ENCODE peak calls at places on chromosomes 16 and 17, in nine cellular contexts. D, Q, M, K, P, V, F, W and X are unnamed samples.

GRCh38 chr16:25013751-25014499 is 1.2 kb downstream of the ARHGAP17 start:
- DNase-seq in D (no peak), Q (no peak), M (no peak), K (no peak), P (no peak), V (no peak), F (no peak), W (no peak), X (no peak)

GRCh38 chr16:86854058-86854621 is 275.8 kb downstream of the FOXL1 start:
- DNase-seq in D (no peak), Q (no peak), M (no peak), K (no peak), P (no peak), V (no peak), F (no peak), W (no peak), X (no peak)

GRCh38 chr16:10579965-10580918 is at the start of gene EMP2:
- DNase-seq in D (no peak), Q (peak; percentile 40), M (peak; percentile 77), K (peak; percentile 45), P (no peak), V (peak; percentile 90), F (peak; percentile 68), W (peak; percentile 89), X (no peak)

GRCh38 chr16:11824362-11824761 is 27.0 kb downstream of the RSL1D1 start:
- DNase-seq in D (no peak), Q (no peak), M (no peak), K (no peak), P (no peak), V (no peak), F (no peak), W (peak; percentile 37), X (no peak)

GRCh38 chr16:1159973-1160772 is 7.3 kb downstream of the CACNA1H start:
- DNase-seq in D (no peak), Q (peak; percentile 51), M (peak; percentile 36), K (peak; percentile 46), P (no peak), V (no peak), F (peak; percentile 61), W (peak; percentile 77), X (no peak)

GRCh38 chr17:31780436-31780835 is 78.6 kb downstream of the COPRS start:
- DNase-seq in D (no peak), Q (no peak), M (no peak), K (no peak), P (no peak), V (no peak), F (no peak), W (no peak), X (no peak)

GRCh38 chr17:47225911-47226688 is 17.0 kb downstream of the MYL4 start:
- DNase-seq in D (no peak), Q (no peak), M (no peak), K (no peak), P (no peak), V (no peak), F (no peak), W (no peak), X (no peak)

GRCh38 chr16:58249780-58250478 is 44.9 kb downstream of the PRSS54 start:
- DNase-seq in D (peak; percentile 94), Q (peak; percentile 33), M (peak; percentile 26), K (peak; percentile 74), P (peak; percentile 85), V (peak; percentile 92), F (peak; percentile 35), W (peak; percentile 78), X (peak; percentile 92)

GRCh38 chr17:19399750-19400450 is 11.1 kb upstream of the RNF112 start:
- DNase-seq in D (no peak), Q (no peak), M (peak; percentile 92), K (no peak), P (no peak), V (no peak), F (no peak), W (no peak), X (no peak)

GRCh38 chr16:57801856-57802634 is at the start of gene KIFC3:
- DNase-seq in D (peak; percentile 11), Q (peak; percentile 69), M (peak; percentile 83), K (peak; percentile 58), P (peak; percentile 68), V (peak; percentile 93), F (no peak), W (peak; percentile 90), X (peak; percentile 87)

GRCh38 chr17:394718-395095 is 42.1 kb upstream of the RPH3AL start:
- DNase-seq in D (no peak), Q (no peak), M (no peak), K (no peak), P (no peak), V (no peak), F (no peak), W (no peak), X (no peak)

GRCh38 chr17:1003633-1003971 is 6.7 kb downstream of the TIMM22 start:
- DNase-seq in D (no peak), Q (no peak), M (no peak), K (no peak), P (no peak), V (no peak), F (no peak), W (no peak), X (no peak)

GRCh38 chr17:4032245-4032644 is 68.0 kb upstream of the ATP2A3 start:
- DNase-seq in D (no peak), Q (no peak), M (no peak), K (no peak), P (no peak), V (no peak), F (no peak), W (no peak), X (no peak)

GRCh38 chr16:19649980-19650379 is 68.0 kb downstream of the KNOP1 start:
- DNase-seq in D (no peak), Q (no peak), M (no peak), K (no peak), P (no peak), V (no peak), F (no peak), W (no peak), X (no peak)

GRCh38 chr17:50871369-50871768 is 5.2 kb upstream of the TOB1 start:
- DNase-seq in D (no peak), Q (no peak), M (no peak), K (no peak), P (no peak), V (no peak), F (no peak), W (no peak), X (no peak)

GRCh38 chr16:48503779-48504178 is 106.2 kb downstream of the N4BP1 start:
- DNase-seq in D (no peak), Q (no peak), M (no peak), K (no peak), P (no peak), V (peak; percentile 44), F (no peak), W (peak; percentile 69), X (no peak)

GRCh38 chr17:3213587-3213986 is 6.1 kb downstream of the OR1A1 start:
- DNase-seq in D (no peak), Q (no peak), M (no peak), K (no peak), P (no peak), V (no peak), F (no peak), W (no peak), X (no peak)

GRCh38 chr17:77810536-77810935 is 148.0 kb upstream of the TNRC6C start:
- DNase-seq in D (no peak), Q (peak; percentile 22), M (no peak), K (no peak), P (no peak), V (peak; percentile 94), F (peak; percentile 35), W (peak; percentile 48), X (no peak)

GRCh38 chr17:81200695-81201580 is 21.8 kb downstream of the CEP131 start:
- DNase-seq in D (no peak), Q (peak; percentile 75), M (peak; percentile 72), K (peak; percentile 50), P (no peak), V (peak; percentile 83), F (no peak), W (no peak), X (no peak)

GRCh38 chr17:44774271-44775135 is 15.7 kb downstream of the ADAM11 start:
- DNase-seq in D (peak; percentile 86), Q (peak; percentile 23), M (peak; percentile 92), K (peak; percentile 68), P (peak; percentile 97), V (peak; percentile 91), F (peak; percentile 71), W (peak; percentile 90), X (peak; percentile 98)

GRCh38 chr17:13593021-13593751 is 8.5 kb downstream of the HS3ST3A1 start:
- DNase-seq in D (no peak), Q (no peak), M (peak; percentile 64), K (no peak), P (no peak), V (no peak), F (no peak), W (no peak), X (no peak)

GRCh38 chr17:55769625-55770000 is 18.8 kb downstream of the PCTP start:
- DNase-seq in D (no peak), Q (peak; percentile 83), M (no peak), K (peak; percentile 21), P (no peak), V (peak; percentile 8), F (no peak), W (no peak), X (no peak)

GRCh38 chr17:69967910-69968411 is 107.1 kb upstream of the KCNJ16 start:
- DNase-seq in D (no peak), Q (peak; percentile 98), M (no peak), K (peak; percentile 33), P (no peak), V (peak; percentile 98), F (no peak), W (no peak), X (no peak)